ENCODE peak calls at places on chromosomes 3 and 15, in seven cellular contexts. U is ovary; G is naive thymus-derived CD8-positive, alpha-beta T cell; I is tibial artery; A is activated T-helper 1 cell treated with anti-CD3 and anti-CD28 coated beads, Interleukin-2, amount 50 U/mL, for 16 hours; F is cardiac muscle cell; M is right lobe of liver. N is an unnamed sample.

GRCh38 chr3:194587438-194587931 is 45.7 kb downstream of the TMEM44 start:
- DNase-seq in U (no peak), G (no peak), I (peak; percentile 56), A (no peak), F (no peak), M (no peak), N (no peak)

GRCh38 chr3:184218814-184219213 is 10.6 kb upstream of the VWA5B2 start:
- DNase-seq in U (no peak), G (no peak), I (no peak), A (no peak), F (no peak), M (no peak), N (no peak)

GRCh38 chr15:68114356-68114755 is 60.2 kb downstream of the PIAS1 start:
- DNase-seq in U (no peak), G (no peak), I (no peak), A (no peak), F (no peak), M (no peak), N (no peak)

GRCh38 chr3:132225664-132226063 is 91.5 kb upstream of the ACP3 start:
- DNase-seq in U (no peak), G (no peak), I (no peak), A (no peak), F (no peak), M (no peak), N (no peak)

GRCh38 chr15:83698294-83698693 is 44.4 kb downstream of the ADAMTSL3 start:
- DNase-seq in U (no peak), G (no peak), I (peak; percentile 47), A (no peak), F (no peak), M (peak; percentile 64), N (peak; percentile 64)

GRCh38 chr3:108239082-108239481 is 16.9 kb upstream of the IFT57 start:
- DNase-seq in U (no peak), G (no peak), I (no peak), A (no peak), F (no peak), M (no peak), N (no peak)

GRCh38 chr15:28115871-28116270 is 16.8 kb upstream of the OCA2 start:
- DNase-seq in U (no peak), G (no peak), I (no peak), A (no peak), F (no peak), M (no peak), N (no peak)

GRCh38 chr3:133532951-133533350 is 40.5 kb upstream of the CDV3 start:
- DNase-seq in U (no peak), G (no peak), I (no peak), A (no peak), F (no peak), M (no peak), N (no peak)

GRCh38 chr3:89847955-89848354 is 740.5 kb downstream of the EPHA3 start:
- DNase-seq in U (no peak), G (no peak), I (no peak), A (no peak), F (no peak), M (no peak), N (no peak)

GRCh38 chr3:77303943-77304778 is 264.3 kb downstream of the ROBO2 start:
- DNase-seq in U (no peak), G (no peak), I (no peak), A (no peak), F (peak; percentile 12), M (no peak), N (no peak)

GRCh38 chr3:111774622-111775021 is 84.4 kb upstream of the PHLDB2 start:
- DNase-seq in U (no peak), G (no peak), I (no peak), A (no peak), F (no peak), M (no peak), N (no peak)

GRCh38 chr3:57281710-57282109 is 10.8 kb downstream of the ASB14 start:
- DNase-seq in U (no peak), G (no peak), I (no peak), A (no peak), F (no peak), M (no peak), N (no peak)

GRCh38 chr3:170410428-170411029 is 8.1 kb upstream of the CLDN11 start:
- DNase-seq in U (no peak), G (no peak), I (no peak), A (no peak), F (peak; percentile 12), M (no peak), N (no peak)

GRCh38 chr3:137263982-137264777 is 306.4 kb downstream of the IL20RB start:
- DNase-seq in U (peak; percentile 81), G (no peak), I (no peak), A (no peak), F (peak; percentile 23), M (no peak), N (no peak)

GRCh38 chr3:161475905-161476304 is 20.7 kb upstream of the OTOL1 start:
- DNase-seq in U (no peak), G (no peak), I (no peak), A (no peak), F (peak; percentile 16), M (no peak), N (no peak)

GRCh38 chr3:18378218-18378617 is 46.9 kb downstream of the SATB1 start:
- DNase-seq in U (no peak), G (no peak), I (no peak), A (no peak), F (no peak), M (no peak), N (no peak)

GRCh38 chr15:35444557-35445204 is 101.3 kb downstream of the DPH6 start:
- DNase-seq in U (no peak), G (no peak), I (no peak), A (no peak), F (peak; percentile 61), M (no peak), N (no peak)

GRCh38 chr15:78244101-78244500 is 9.7 kb upstream of the ACSBG1 start:
- DNase-seq in U (no peak), G (no peak), I (no peak), A (no peak), F (no peak), M (peak; percentile 37), N (peak; percentile 22)

GRCh38 chr15:27124287-27124830 is 153.4 kb downstream of the GABRG3 start:
- DNase-seq in U (no peak), G (no peak), I (no peak), A (no peak), F (no peak), M (no peak), N (no peak)

GRCh38 chr3:172753125-172753524 is 2.6 kb downstream of the ECT2 start:
- DNase-seq in U (no peak), G (no peak), I (no peak), A (no peak), F (no peak), M (no peak), N (no peak)

GRCh38 chr3:147361671-147362420 is 44.5 kb downstream of the ZIC4 start:
- DNase-seq in U (no peak), G (no peak), I (no peak), A (no peak), F (no peak), M (peak; percentile 52), N (no peak)

GRCh38 chr3:160869825-160870224 is 113.8 kb downstream of the PPM1L start:
- DNase-seq in U (no peak), G (no peak), I (peak; percentile 59), A (no peak), F (no peak), M (peak; percentile 85), N (no peak)

GRCh38 chr3:114644372-114644771 is 350.5 kb downstream of the TIGIT start:
- DNase-seq in U (no peak), G (no peak), I (no peak), A (no peak), F (no peak), M (no peak), N (no peak)

GRCh38 chr15:66573719-66574641 is 8.2 kb upstream of the LCTL start:
- DNase-seq in U (no peak), G (no peak), I (no peak), A (no peak), F (no peak), M (no peak), N (no peak)

GRCh38 chr3:42023380-42023779 is 61.5 kb upstream of the ULK4 start:
- DNase-seq in U (no peak), G (no peak), I (no peak), A (no peak), F (no peak), M (no peak), N (no peak)

GRCh38 chr3:51933471-51934138 is 8.1 kb downstream of the RRP9 start:
- DNase-seq in U (no peak), G (no peak), I (no peak), A (no peak), F (no peak), M (peak; percentile 38), N (peak; percentile 44)

GRCh38 chr15:28861031-28861534 is 12.6 kb upstream of the GOLGA6L7 start:
- DNase-seq in U (no peak), G (no peak), I (peak; percentile 51), A (no peak), F (no peak), M (no peak), N (peak; percentile 62)

GRCh38 chr3:149026718-149027117 is 35.4 kb downstream of the GYG1 start:
- DNase-seq in U (no peak), G (no peak), I (no peak), A (no peak), F (no peak), M (no peak), N (no peak)

GRCh38 chr15:70817266-70817665 is 36.7 kb downstream of the LARP6 start:
- DNase-seq in U (no peak), G (no peak), I (no peak), A (no peak), F (no peak), M (no peak), N (no peak)

GRCh38 chr3:85164446-85164845 is 205.7 kb downstream of the CADM2 start:
- DNase-seq in U (no peak), G (no peak), I (no peak), A (no peak), F (no peak), M (no peak), N (no peak)

GRCh38 chr3:167691366-167691765 is 37.6 kb upstream of the WDR49 start:
- DNase-seq in U (no peak), G (no peak), I (no peak), A (no peak), F (no peak), M (no peak), N (no peak)

GRCh38 chr15:31341501-31342195 is 15.0 kb downstream of the KLF13 start:
- DNase-seq in U (no peak), G (no peak), I (no peak), A (no peak), F (no peak), M (no peak), N (no peak)

GRCh38 chr15:92650256-92650655 is 5.3 kb downstream of the FAM174B start:
- DNase-seq in U (peak; percentile 76), G (no peak), I (no peak), A (no peak), F (peak; percentile 26), M (peak; percentile 32), N (no peak)

GRCh38 chr15:31262901-31263671 is 63.5 kb upstream of the KLF13 start:
- DNase-seq in U (peak; percentile 11), G (peak; percentile 14), I (peak; percentile 49), A (no peak), F (no peak), M (peak; percentile 90), N (peak; percentile 56)

GRCh38 chr3:141170678-141171295 is 60.8 kb upstream of the PXYLP1 start:
- DNase-seq in U (no peak), G (no peak), I (no peak), A (no peak), F (no peak), M (no peak), N (no peak)

GRCh38 chr3:103195201-103195600 is 760.4 kb downstream of the ZPLD1 start:
- DNase-seq in U (no peak), G (no peak), I (no peak), A (no peak), F (no peak), M (no peak), N (no peak)

GRCh38 chr3:13878711-13879101 is 1.2 kb downstream of the WNT7A start:
- DNase-seq in U (no peak), G (peak; percentile 20), I (no peak), A (no peak), F (peak; percentile 26), M (no peak), N (no peak)